ENCODE peak calls at places on chromosomes 2 and 18, in nine cellular contexts. Z is stimulated activated CD8-positive, alpha-beta memory T cell treated with anti-CD3 and anti-CD28 coated beads, Interleukin-15, amount 100 ng/mL, for 24 hours; O is HuH-7.5; R is A549; A is fibroblast of lung; K is NCI-H510A; J is fibroblast of pulmonary artery; P is islet precursor cell; D is Kasumi-1. T is an unnamed sample.
A peak's percentile ranks its signal among the peaks of the same experiment; 100 is the strongest.

GRCh38 chr18:56988022-56988421 is 158.9 kb upstream of the BOD1L2 start:
- DNase-seq in Z (no peak), O (no peak), R (no peak), A (no peak), K (no peak), J (no peak), P (no peak), D (no peak), T (no peak)

GRCh38 chr18:12703096-12703567 is 290 bp downstream of the PSMG2 start:
- DNase-seq in Z (no peak), O (no peak), R (no peak), A (no peak), K (no peak), J (no peak), P (no peak), D (no peak), T (no peak)

GRCh38 chr2:112841399-112842044 is 4.9 kb upstream of the IL1B start:
- DNase-seq in Z (no peak), O (no peak), R (no peak), A (no peak), K (no peak), J (peak; percentile 68), P (no peak), D (peak; percentile 47), T (no peak)

GRCh38 chr2:112710956-112711355 is 9.9 kb upstream of the NT5DC4 start:
- DNase-seq in Z (no peak), O (no peak), R (no peak), A (no peak), K (no peak), J (no peak), P (no peak), D (no peak), T (no peak)

GRCh38 chr18:21110667-21111350 is 804 bp downstream of the ROCK1 start:
- DNase-seq in Z (peak; percentile 41), O (no peak), R (peak; percentile 19), A (peak; percentile 47), K (no peak), J (peak; percentile 39), P (peak; percentile 70), D (peak; percentile 70), T (peak; percentile 68)

GRCh38 chr18:51098082-51098481 is 68.1 kb downstream of the SMAD4 start:
- DNase-seq in Z (no peak), O (no peak), R (no peak), A (no peak), K (no peak), J (no peak), P (no peak), D (no peak), T (no peak)

GRCh38 chr2:231051116-231051515 is 5.6 kb upstream of the PSMD1 start:
- DNase-seq in Z (no peak), O (no peak), R (no peak), A (no peak), K (no peak), J (no peak), P (no peak), D (no peak), T (no peak)

GRCh38 chr2:240393831-240394410 is 41.5 kb upstream of the GPC1 start:
- DNase-seq in Z (no peak), O (no peak), R (no peak), A (peak; percentile 24), K (no peak), J (no peak), P (peak; percentile 51), D (no peak), T (no peak)

GRCh38 chr2:235511751-235512698 is 18.2 kb downstream of the AGAP1 start:
- DNase-seq in Z (no peak), O (no peak), R (no peak), A (no peak), K (no peak), J (no peak), P (no peak), D (no peak), T (no peak)

GRCh38 chr2:239349448-239350135 is 51.2 kb downstream of the HDAC4 start:
- DNase-seq in Z (no peak), O (no peak), R (no peak), A (no peak), K (no peak), J (no peak), P (peak; percentile 43), D (no peak), T (no peak)

GRCh38 chr2:62577994-62578836 is 72.2 kb upstream of the TMEM17 start:
- DNase-seq in Z (no peak), O (no peak), R (peak; percentile 94), A (peak; percentile 81), K (no peak), J (peak; percentile 77), P (no peak), D (no peak), T (no peak)

GRCh38 chr2:113136828-113137775 is 9.7 kb downstream of the IL1RN start:
- DNase-seq in Z (no peak), O (no peak), R (peak; percentile 58), A (peak; percentile 65), K (no peak), J (peak; percentile 63), P (peak; percentile 54), D (peak; percentile 68), T (no peak)

GRCh38 chr2:12424219-12424618 is 292.5 kb upstream of the TRIB2 start:
- DNase-seq in Z (no peak), O (no peak), R (no peak), A (peak; percentile 60), K (no peak), J (no peak), P (no peak), D (no peak), T (no peak)

GRCh38 chr2:159903404-159904126 is 105.6 kb upstream of the CD302 start:
- DNase-seq in Z (no peak), O (no peak), R (no peak), A (peak; percentile 32), K (no peak), J (peak; percentile 14), P (no peak), D (peak; percentile 55), T (peak; percentile 22)

GRCh38 chr2:145690183-145690582 is 1170.3 kb upstream of the ZEB2 start:
- DNase-seq in Z (no peak), O (no peak), R (no peak), A (peak; percentile 22), K (no peak), J (peak; percentile 27), P (no peak), D (no peak), T (no peak)

GRCh38 chr18:46343940-46344372 is 239.8 kb downstream of the HAUS1 start:
- DNase-seq in Z (no peak), O (no peak), R (no peak), A (no peak), K (peak; percentile 76), J (no peak), P (no peak), D (peak; percentile 90), T (peak; percentile 50)

GRCh38 chr18:62938451-62938850 is 223.1 kb downstream of the PHLPP1 start:
- DNase-seq in Z (no peak), O (no peak), R (no peak), A (no peak), K (no peak), J (no peak), P (no peak), D (no peak), T (no peak)

GRCh38 chr2:52818958-52819357 is 948.6 kb upstream of the CHAC2 start:
- DNase-seq in Z (no peak), O (no peak), R (no peak), A (no peak), K (no peak), J (no peak), P (no peak), D (no peak), T (no peak)

GRCh38 chr2:88212251-88212790 is 42.2 kb downstream of the THNSL2 start:
- DNase-seq in Z (no peak), O (no peak), R (peak; percentile 29), A (peak; percentile 10), K (no peak), J (peak; percentile 10), P (peak; percentile 78), D (peak; percentile 27), T (no peak)

GRCh38 chr2:39625927-39626270 is 39.8 kb upstream of the TMEM178A start:
- DNase-seq in Z (no peak), O (no peak), R (no peak), A (no peak), K (no peak), J (no peak), P (no peak), D (no peak), T (no peak)

GRCh38 chr2:181077128-181077709 is 96.8 kb downstream of the UBE2E3 start:
- DNase-seq in Z (no peak), O (no peak), R (peak; percentile 53), A (peak; percentile 66), K (no peak), J (peak; percentile 77), P (no peak), D (peak; percentile 88), T (no peak)

GRCh38 chr2:225122582-225123486 is 80.6 kb upstream of the DOCK10 start:
- DNase-seq in Z (no peak), O (no peak), R (peak; percentile 17), A (peak; percentile 51), K (no peak), J (peak; percentile 49), P (no peak), D (peak; percentile 25), T (no peak)

GRCh38 chr2:85728883-85729824 is 24.6 kb upstream of the ATOH8 start:
- DNase-seq in Z (peak; percentile 62), O (peak; percentile 90), R (peak; percentile 83), A (peak; percentile 82), K (peak; percentile 25), J (peak; percentile 89), P (peak; percentile 93), D (peak; percentile 70), T (peak; percentile 95)

GRCh38 chr18:61448316-61448715 is 115.1 kb downstream of the CDH20 start:
- DNase-seq in Z (no peak), O (no peak), R (no peak), A (no peak), K (no peak), J (no peak), P (no peak), D (peak; percentile 1), T (no peak)

GRCh38 chr2:12488365-12488972 is 228.3 kb upstream of the TRIB2 start:
- DNase-seq in Z (no peak), O (no peak), R (no peak), A (no peak), K (no peak), J (no peak), P (no peak), D (no peak), T (no peak)

GRCh38 chr2:18721038-18721922 is 131.9 kb upstream of the NT5C1B start:
- DNase-seq in Z (no peak), O (no peak), R (no peak), A (peak; percentile 18), K (no peak), J (peak; percentile 85), P (no peak), D (no peak), T (no peak)

GRCh38 chr2:15940661-15941482 is 522 bp downstream of the MYCN start:
- DNase-seq in Z (no peak), O (peak; percentile 47), R (peak; percentile 25), A (no peak), K (peak; percentile 37), J (no peak), P (no peak), D (no peak), T (no peak)

GRCh38 chr2:226618875-226619605 is 180.6 kb downstream of the IRS1 start:
- DNase-seq in Z (no peak), O (no peak), R (peak; percentile 49), A (peak; percentile 71), K (no peak), J (peak; percentile 61), P (no peak), D (no peak), T (no peak)

GRCh38 chr2:145503511-145503910 is 983.6 kb upstream of the ZEB2 start:
- DNase-seq in Z (no peak), O (no peak), R (no peak), A (no peak), K (no peak), J (no peak), P (no peak), D (no peak), T (no peak)

GRCh38 chr2:240987588-240987987 is 10.8 kb upstream of the SNED1 start:
- DNase-seq in Z (no peak), O (no peak), R (no peak), A (no peak), K (no peak), J (no peak), P (no peak), D (no peak), T (peak; percentile 35)

GRCh38 chr18:40367576-40367975 is 1587.5 kb upstream of the PIK3C3 start:
- DNase-seq in Z (no peak), O (no peak), R (no peak), A (no peak), K (no peak), J (no peak), P (no peak), D (no peak), T (no peak)

T was measured in left ventricle myocardium superior.